ENCODE peak calls at places on chromosomes 12 and 14, in five cellular contexts. G is mammary epithelial cell, Y is H1, F is H9, N is lower lobe of right lung. V is an unnamed sample.

GRCh38 chr14:37246427-37246829 is 48.7 kb downstream of the MIPOL1 start:
- DNase-seq in Y (no peak), G (peak), N (no peak), F (no peak), V (no peak)

GRCh38 chr12:131671871-131672270 is 39.0 kb upstream of the SFSWAP start:
- DNase-seq in N (no peak), G (no peak), F (peak), Y (no peak), V (no peak)

GRCh38 chr12:69464433-69464832 is 5.8 kb upstream of the FRS2 start:
- DNase-seq in Y (no peak), N (no peak), G (no peak), F (no peak), V (no peak)

GRCh38 chr14:91113829-91114078 is at the start of gene DGLUCY:
- DNase-seq in N (peak), F (no peak), Y (no peak), G (no peak), V (no peak)

GRCh38 chr12:107459649-107460048 is 225.9 kb upstream of the PWP1 start:
- DNase-seq in G (no peak), N (no peak), Y (no peak), F (peak), V (no peak)

GRCh38 chr12:111692575-111693210 is 6.8 kb downstream of the ACAD10 start:
- DNase-seq in Y (peak), N (no peak), F (peak), G (no peak), V (no peak)

GRCh38 chr12:64801381-64801780 is 23.1 kb upstream of the TBC1D30 start:
- DNase-seq in G (no peak), F (no peak), N (no peak), Y (no peak), V (no peak)

GRCh38 chr12:95396849-95397498 is 77.0 kb upstream of the METAP2 start:
- DNase-seq in G (peak), Y (no peak), F (no peak), N (no peak), V (no peak)

GRCh38 chr12:58795825-58796224 is 124.5 kb downstream of the LRIG3 start:
- DNase-seq in G (no peak), F (no peak), Y (no peak), N (no peak), V (no peak)

GRCh38 chr12:113184098-113184899 is 979 bp downstream of the DDX54 start:
- DNase-seq in Y (no peak), F (no peak), G (no peak), N (peak), V (no peak)

GRCh38 chr12:124422570-124423523 is 128.0 kb downstream of the RFLNA start:
- DNase-seq in Y (no peak), F (no peak), G (peak), N (peak), V (no peak)

GRCh38 chr14:97458302-97459137 is 661.3 kb downstream of the VRK1 start:
- DNase-seq in F (peak), G (no peak), Y (peak), N (peak), V (peak)

GRCh38 chr12:38921025-38921677 is 15.8 kb upstream of the CPNE8 start:
- DNase-seq in F (peak), G (peak), N (no peak), Y (no peak), V (peak)

GRCh38 chr12:63495974-63496373 is 172.3 kb downstream of the DPY19L2 start:
- DNase-seq in N (no peak), F (no peak), Y (no peak), G (no peak), V (no peak)

GRCh38 chr14:37145395-37145794 is 27.0 kb downstream of the SLC25A21 start:
- DNase-seq in Y (no peak), N (no peak), G (peak), F (no peak), V (no peak)

DNA sequence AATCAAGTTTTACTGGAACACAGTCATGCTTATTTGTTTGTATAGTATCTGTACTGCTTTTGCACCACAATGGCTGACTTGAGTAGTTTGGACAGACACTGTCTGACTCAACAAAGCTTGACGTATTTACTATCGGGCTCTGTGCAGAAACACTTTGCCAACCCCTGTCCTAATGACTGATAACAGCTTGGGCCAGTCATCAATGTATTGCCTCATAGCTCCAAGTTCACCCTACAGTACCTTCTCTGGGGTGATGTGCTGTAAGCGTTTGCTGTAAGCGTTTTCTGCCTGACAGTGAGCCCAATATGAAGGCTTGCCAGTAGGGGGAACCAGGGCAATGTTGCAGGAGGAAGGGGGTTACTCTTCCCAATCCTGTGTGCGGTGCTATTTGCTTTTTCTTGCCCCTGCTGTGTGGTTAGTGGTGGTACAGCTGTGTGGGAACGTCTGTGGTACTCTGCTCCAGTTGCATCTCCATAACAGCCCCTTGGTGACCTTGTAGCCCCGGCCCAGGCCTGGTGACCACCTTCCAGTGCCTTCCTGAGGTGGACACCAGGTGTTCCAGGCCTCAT is 5.4 kb upstream of the CCDC177 start:
- DNase-seq in N (no peak), G (peak), Y (peak), F (peak), V (peak)
- TF ChIP-seq CTCF in N (peak), G (peak), Y (peak), F (peak), V (peak)

GRCh38 chr14:67515386-67516079 is 17.6 kb upstream of the PLEKHH1 start:
- DNase-seq in N (peak), G (no peak), F (peak), Y (peak), V (no peak)
- TF ChIP-seq CTCF in N (no peak), G (no peak), F (no peak), Y (no peak), V (no peak)

GRCh38 chr12:53174881-53175491 is 5.5 kb upstream of the ZNF740 start:
- DNase-seq in Y (no peak), F (peak), N (no peak), G (no peak), V (no peak)
- TF ChIP-seq CTCF in Y (no peak), F (peak), N (peak), G (peak), V (peak)

DNA sequence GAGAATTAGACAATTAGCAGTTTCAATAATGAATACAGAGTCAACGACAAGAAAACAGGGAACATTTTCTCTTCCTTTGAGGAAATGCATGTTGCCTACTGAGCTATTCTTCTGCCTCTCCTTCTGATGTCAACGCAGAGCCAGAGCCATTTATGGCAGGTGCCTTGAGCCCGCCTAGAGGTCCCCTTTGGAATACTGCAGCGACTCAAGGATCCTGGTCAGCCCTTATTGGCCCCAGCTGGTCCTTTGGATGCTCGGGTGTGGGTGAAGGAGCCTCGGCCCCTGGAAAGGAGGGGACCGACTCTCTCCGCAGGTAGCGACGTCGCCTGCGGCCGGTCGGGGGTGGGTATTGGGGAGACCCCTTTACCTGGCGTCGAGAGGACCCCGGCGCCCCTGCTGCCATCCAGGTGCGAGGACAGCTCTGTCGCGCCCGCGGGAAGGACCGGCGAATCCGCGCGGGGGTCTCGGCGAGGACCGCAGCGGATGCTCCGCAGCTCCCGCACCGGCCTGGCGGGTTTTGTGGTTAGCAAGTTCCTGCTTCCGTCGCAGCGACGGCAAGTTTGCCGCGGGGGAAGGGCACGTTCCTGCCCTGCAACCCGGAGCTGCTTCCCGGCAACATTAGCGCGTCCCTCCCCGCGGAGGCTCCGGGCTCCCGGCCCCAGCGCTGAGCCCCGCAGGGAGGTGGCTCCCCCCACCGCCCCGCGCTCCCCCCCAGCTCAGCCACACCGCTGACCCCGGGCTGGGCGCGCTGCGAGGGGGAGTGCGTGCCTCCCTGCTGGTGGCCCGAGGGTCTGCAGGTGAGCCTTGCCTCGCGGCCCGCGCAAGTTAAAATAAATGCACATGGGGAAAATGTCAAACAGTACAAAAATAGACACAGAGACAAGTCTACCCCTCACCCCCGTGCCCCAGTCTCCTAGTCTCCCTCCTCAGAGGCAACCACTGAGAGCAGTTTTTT is at the start of gene MANSC1:
- DNase-seq in Y (peak), F (peak), G (no peak), N (peak), V (peak)
- TF ChIP-seq CTCF in Y (peak), F (peak), G (peak), N (peak), V (peak)

GRCh38 chr12:125544979-125545378 is 479.7 kb downstream of the AACS start:
- DNase-seq in N (no peak), F (no peak), Y (no peak), G (no peak), V (no peak)

GRCh38 chr12:125552223-125552747 is 487.1 kb downstream of the AACS start:
- DNase-seq in N (no peak), F (no peak), G (no peak), Y (no peak), V (no peak)

GRCh38 chr12:125549171-125549570 is 483.9 kb downstream of the AACS start:
- DNase-seq in F (no peak), N (no peak), Y (no peak), G (no peak), V (no peak)

DNA sequence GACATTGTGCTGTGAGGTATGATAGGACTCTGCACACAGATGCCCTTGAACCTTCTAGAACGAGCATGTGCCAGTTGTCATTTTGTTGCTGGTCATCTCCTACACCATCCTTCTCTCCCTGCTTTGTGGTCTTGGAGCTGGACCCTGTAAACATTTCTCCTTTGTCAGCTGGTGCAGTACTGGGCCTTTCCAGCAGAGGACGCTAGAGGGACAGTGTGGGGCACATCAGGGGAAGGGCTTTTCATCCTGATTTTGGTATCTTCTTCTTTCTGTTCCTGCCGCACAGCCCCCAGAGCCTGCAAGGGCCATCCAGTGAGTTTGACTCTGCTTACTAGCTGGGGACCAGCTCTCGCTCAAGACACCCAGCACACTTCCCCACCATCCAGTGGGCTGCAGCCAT is 484.6 kb downstream of the AACS start:
- DNase-seq in F (peak), N (no peak), G (no peak), Y (peak), V (peak)
- TF ChIP-seq CTCF in F (peak), N (peak), G (peak), Y (peak), V (peak)

GRCh38 chr14:50559990-50560928 is at the start of gene ATL1:
- DNase-seq in N (peak), F (peak), G (peak), Y (peak), V (peak)
- TF ChIP-seq CTCF in N (no peak), F (no peak), G (peak), Y (no peak), V (no peak)

DNA sequence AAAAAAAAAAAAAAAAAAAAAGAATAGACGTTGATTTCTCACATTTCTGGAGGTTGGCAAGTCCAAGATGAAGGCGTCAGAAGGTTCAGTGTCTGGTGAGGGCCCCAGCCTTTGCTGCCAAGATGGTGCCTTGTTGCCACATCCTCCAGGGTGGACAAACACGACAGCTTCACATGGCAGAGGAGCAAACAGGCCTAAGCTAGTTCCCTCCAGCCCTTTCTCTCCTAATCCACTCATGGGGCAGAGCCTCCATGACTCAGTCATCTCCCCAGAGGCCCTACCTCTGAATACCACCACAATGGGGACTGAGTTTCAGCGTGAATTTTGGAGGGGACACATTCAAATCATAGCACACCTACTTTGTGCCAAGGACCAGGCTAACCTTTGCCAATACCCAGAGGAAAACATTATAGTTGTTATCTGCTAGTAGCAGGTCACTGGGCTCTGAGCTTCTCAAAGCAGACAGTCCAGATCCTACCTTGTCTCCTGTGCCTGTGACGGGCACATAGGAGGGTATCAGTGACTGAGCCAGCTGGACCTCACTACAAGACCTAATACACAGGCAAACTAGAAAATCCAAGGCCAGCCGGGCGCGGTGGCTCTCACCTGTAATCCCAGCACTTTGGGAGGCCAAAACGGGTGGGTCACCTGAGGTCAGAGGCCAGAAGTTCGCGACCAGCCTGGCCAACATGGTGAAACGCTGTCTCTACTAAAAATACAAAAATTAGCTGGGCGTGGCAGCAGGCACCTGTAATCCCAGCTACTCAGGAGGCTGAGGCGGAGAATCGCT is 10.5 kb upstream of the BCL11B start:
- DNase-seq in Y (peak), N (no peak), F (no peak), G (no peak), V (no peak)
- TF ChIP-seq CTCF in Y (no peak), N (no peak), F (no peak), G (no peak), V (no peak)

GRCh38 chr14:95538801-95539509 is 4.1 kb downstream of the GLRX5 start:
- DNase-seq in Y (no peak), N (no peak), F (no peak), G (no peak), V (no peak)

GRCh38 chr14:95536036-95536577 is 1.3 kb downstream of the GLRX5 start:
- DNase-seq in N (no peak), G (no peak), F (no peak), Y (no peak), V (no peak)

GRCh38 chr14:95535226-95536021 is 574 bp downstream of the GLRX5 start:
- DNase-seq in Y (no peak), G (no peak), N (no peak), F (no peak), V (no peak)

GRCh38 chr14:95540236-95540635 is 5.4 kb downstream of the GLRX5 start:
- DNase-seq in Y (no peak), F (no peak), G (no peak), N (no peak), V (no peak)

GRCh38 chr14:95537298-95538089 is 2.6 kb downstream of the GLRX5 start:
- DNase-seq in F (no peak), N (no peak), G (no peak), Y (no peak), V (no peak)
- TF ChIP-seq CTCF in F (no peak), N (no peak), G (no peak), Y (no peak), V (no peak)

GRCh38 chr14:104563742-104564615 is 15.6 kb upstream of the C14orf180 start:
- DNase-seq in F (peak), G (peak), N (peak), Y (peak), V (peak)
- TF ChIP-seq CTCF in F (peak), G (peak), N (peak), Y (no peak), V (peak)

V was measured in nephron progenitor cell.